ENCODE peak calls at places on chromosomes 5 and 9, in six cellular contexts. D, N, B, M, P and W are unnamed samples.

GRCh38 chr9:83707518-83707767 is 315 bp downstream of the UBQLN1 start:
- DNase-seq in D (no peak), N (peak; percentile 73), B (no peak), M (peak; percentile 60), P (peak; percentile 97), W (no peak)

GRCh38 chr5:100479079-100479688 is 56.0 kb upstream of the FAM174A start:
- DNase-seq in D (peak; percentile 26), N (no peak), B (peak; percentile 21), M (no peak), P (no peak), W (peak; percentile 14)

GRCh38 chr9:132411091-132411508 is 1.1 kb downstream of the CFAP77 start:
- DNase-seq in D (peak; percentile 27), N (peak; percentile 63), B (peak; percentile 86), M (no peak), P (peak; percentile 51), W (peak; percentile 86)

GRCh38 chr5:36896476-36896875 is 19.9 kb downstream of the NIPBL start:
- DNase-seq in D (no peak), N (no peak), B (no peak), M (no peak), P (no peak), W (no peak)

GRCh38 chr5:136016945-136017530 is 11.8 kb upstream of the TGFBI start:
- DNase-seq in D (peak; percentile 85), N (no peak), B (peak; percentile 54), M (no peak), P (no peak), W (no peak)

GRCh38 chr5:146647656-146648199 is 131.7 kb upstream of the GPR151 start:
- DNase-seq in D (no peak), N (no peak), B (peak; percentile 92), M (no peak), P (no peak), W (no peak)

GRCh38 chr5:84301535-84301934 is 83.1 kb downstream of the EDIL3 start:
- DNase-seq in D (peak; percentile 34), N (no peak), B (no peak), M (no peak), P (no peak), W (no peak)

GRCh38 chr9:132404228-132404881 is 2.3 kb downstream of the TTF1 start:
- DNase-seq in D (peak; percentile 71), N (no peak), B (no peak), M (no peak), P (no peak), W (no peak)

GRCh38 chr5:142453801-142454381 is 129.1 kb upstream of the SPRY4 start:
- DNase-seq in D (no peak), N (no peak), B (no peak), M (no peak), P (no peak), W (no peak)

GRCh38 chr9:21102311-21102710 is 24.6 kb upstream of the IFNB1 start:
- DNase-seq in D (peak; percentile 35), N (no peak), B (no peak), M (no peak), P (no peak), W (no peak)

GRCh38 chr9:34457266-34458012 is 931 bp downstream of the FAM219A start:
- DNase-seq in D (peak; percentile 70), N (peak; percentile 21), B (peak; percentile 34), M (peak; percentile 69), P (peak; percentile 52), W (no peak)

GRCh38 chr9:122463828-122464632 is 13.7 kb downstream of the OR1J1 start:
- DNase-seq in D (no peak), N (no peak), B (peak; percentile 83), M (no peak), P (peak; percentile 58), W (no peak)

GRCh38 chr9:3235497-3235896 is 290.3 kb downstream of the RFX3 start:
- DNase-seq in D (peak; percentile 13), N (no peak), B (no peak), M (no peak), P (no peak), W (no peak)

GRCh38 chr5:171624396-171624795 is 161.2 kb upstream of the SMIM23 start:
- DNase-seq in D (no peak), N (no peak), B (no peak), M (no peak), P (no peak), W (no peak)